ENCODE peak calls at places on chromosomes 2 and 18, in four cellular contexts. I, D, B and K are unnamed samples.

GRCh38 chr18:45566025-45566740 is 49.1 kb upstream of the SLC14A2 start:
- DNase-seq in I (no peak), D (no peak), B (no peak), K (no peak)

GRCh38 chr18:8365006-8365405 is 244.2 kb upstream of the RAB12 start:
- DNase-seq in I (no peak), D (no peak), B (no peak), K (no peak)

GRCh38 chr2:207201416-207201815 is 35.7 kb upstream of the KLF7 start:
- DNase-seq in I (no peak), D (no peak), B (no peak), K (no peak)

GRCh38 chr2:67878743-67879142 is 184.1 kb downstream of the C1D start:
- DNase-seq in I (no peak), D (no peak), B (no peak), K (no peak)

GRCh38 chr2:202016579-202017227 is 17.0 kb upstream of the FZD7 start:
- DNase-seq in I (no peak), D (no peak), B (no peak), K (no peak)

GRCh38 chr2:107545066-107545465 is 281.6 kb upstream of the RGPD4 start:
- DNase-seq in I (no peak), D (no peak), B (no peak), K (no peak)

GRCh38 chr2:10434885-10435419 is 13.2 kb downstream of the ODC1 start:
- DNase-seq in I (no peak), D (peak), B (peak), K (peak)

GRCh38 chr2:188318161-188318749 is 26.6 kb downstream of the GULP1 start:
- DNase-seq in I (no peak), D (no peak), B (no peak), K (no peak)

GRCh38 chr18:11146947-11147345 is 2.4 kb downstream of the PIEZO2 start:
- DNase-seq in I (no peak), D (no peak), B (no peak), K (no peak)

GRCh38 chr2:56613254-56613653 is 429.5 kb downstream of the CCDC85A start:
- DNase-seq in I (no peak), D (no peak), B (no peak), K (no peak)

GRCh38 chr18:40179647-40180175 is 1775.3 kb upstream of the PIK3C3 start:
- DNase-seq in I (no peak), D (no peak), B (no peak), K (no peak)

GRCh38 chr2:223416826-223417610 is 185.1 kb downstream of the SCG2 start:
- DNase-seq in I (no peak), D (no peak), B (no peak), K (no peak)

GRCh38 chr18:32507093-32507492 is 36.4 kb upstream of the GAREM1 start:
- DNase-seq in I (no peak), D (no peak), B (no peak), K (no peak)

GRCh38 chr2:164600763-164601162 is 20.5 kb downstream of the GRB14 start:
- DNase-seq in I (no peak), D (no peak), B (no peak), K (no peak)

GRCh38 chr2:15941970-15942710 is 1.8 kb downstream of the MYCN start:
- DNase-seq in I (no peak), D (no peak), B (no peak), K (peak)

GRCh38 chr2:114922076-114922475 is 479.6 kb downstream of the DPP10 start:
- DNase-seq in I (no peak), D (no peak), B (no peak), K (no peak)

GRCh38 chr18:23706971-23707640 is 17.9 kb downstream of the LAMA3 start:
- DNase-seq in I (no peak), D (no peak), B (no peak), K (no peak)

GRCh38 chr18:13378150-13378549 is 159.6 kb downstream of the LDLRAD4 start:
- DNase-seq in I (no peak), D (no peak), B (no peak), K (no peak)

GRCh38 chr2:153870308-153870707 is 1.4 kb upstream of the GALNT13 start:
- DNase-seq in I (no peak), D (peak), B (no peak), K (peak)

GRCh38 chr2:201777043-201777442 is 3.7 kb downstream of the ALS2 start:
- DNase-seq in I (no peak), D (no peak), B (no peak), K (no peak)

GRCh38 chr2:86033751-86034680 is 71.7 kb downstream of the POLR1A start:
- DNase-seq in I (no peak), D (no peak), B (no peak), K (no peak)

GRCh38 chr2:71536311-71536710 is 83.0 kb downstream of the DYSF start:
- DNase-seq in I (no peak), D (no peak), B (no peak), K (no peak)

GRCh38 chr2:220687231-220687843 is 884.8 kb downstream of the EPHA4 start:
- DNase-seq in I (no peak), D (peak), B (peak), K (peak)

GRCh38 chr18:9101730-9102390 is 639 bp upstream of the NDUFV2 start:
- DNase-seq in I (no peak), D (peak), B (peak), K (peak)

GRCh38 chr2:237726401-237726830 is 72.2 kb upstream of the RBM44 start:
- DNase-seq in I (no peak), D (no peak), B (no peak), K (no peak)

GRCh38 chr2:144042751-144043150 is 477.2 kb downstream of the ZEB2 start:
- DNase-seq in I (no peak), D (no peak), B (no peak), K (no peak)

GRCh38 chr2:65508225-65508624 is 75.8 kb upstream of the SPRED2 start:
- DNase-seq in I (no peak), D (no peak), B (no peak), K (no peak)

GRCh38 chr2:166900700-166901099 is 12.4 kb downstream of the XIRP2 start:
- DNase-seq in I (no peak), D (peak), B (peak), K (peak)

GRCh38 chr2:176283268-176283667 is 14.0 kb downstream of the MTX2 start:
- DNase-seq in I (no peak), D (no peak), B (no peak), K (no peak)

GRCh38 chr2:120847700-120848321 is 112.1 kb downstream of the GLI2 start:
- DNase-seq in I (no peak), D (no peak), B (no peak), K (no peak)

GRCh38 chr2:207184348-207184747 is 18.6 kb upstream of the KLF7 start:
- DNase-seq in I (no peak), D (no peak), B (no peak), K (no peak)

GRCh38 chr2:48227617-48228344 is 302.2 kb upstream of the STON1 start:
- DNase-seq in I (peak), D (no peak), B (no peak), K (no peak)

GRCh38 chr2:9656270-9656766 is 25.5 kb upstream of the YWHAQ start:
- DNase-seq in I (peak), D (peak), B (peak), K (peak)

GRCh38 chr2:174595904-174596397 is 1.7 kb downstream of the WIPF1 start:
- DNase-seq in I (no peak), D (no peak), B (no peak), K (no peak)

GRCh38 chr2:38407111-38407682 is 30.1 kb upstream of the ATL2 start:
- DNase-seq in I (no peak), D (peak), B (no peak), K (no peak)

GRCh38 chr2:14756981-14757657 is 124.6 kb downstream of the LRATD1 start:
- DNase-seq in I (no peak), D (no peak), B (no peak), K (peak)

GRCh38 chr2:210288376-210288775 is 26.6 kb downstream of the MYL1 start:
- DNase-seq in I (no peak), D (no peak), B (no peak), K (no peak)

GRCh38 chr18:10099539-10100140 is 185.8 kb downstream of the VAPA start:
- DNase-seq in I (no peak), D (no peak), B (no peak), K (no peak)

GRCh38 chr2:10331702-10332401 is 29.1 kb downstream of the HPCAL1 start:
- DNase-seq in I (peak), D (no peak), B (peak), K (no peak)

GRCh38 chr2:127670957-127671290 is 4.4 kb downstream of the LIMS2 start:
- DNase-seq in I (no peak), D (peak), B (no peak), K (no peak)

GRCh38 chr2:231189571-231190495 is 8.6 kb upstream of the ARMC9 start:
- DNase-seq in I (no peak), D (no peak), B (no peak), K (no peak)

GRCh38 chr2:231190531-231191197 is 7.8 kb upstream of the ARMC9 start:
- DNase-seq in I (no peak), D (no peak), B (no peak), K (no peak)

GRCh38 chr2:231188506-231189170 is 9.8 kb upstream of the ARMC9 start:
- DNase-seq in I (no peak), D (no peak), B (no peak), K (no peak)

GRCh38 chr2:231187736-231188505 is 10.5 kb upstream of the ARMC9 start:
- DNase-seq in I (no peak), D (peak), B (no peak), K (no peak)

DNA sequence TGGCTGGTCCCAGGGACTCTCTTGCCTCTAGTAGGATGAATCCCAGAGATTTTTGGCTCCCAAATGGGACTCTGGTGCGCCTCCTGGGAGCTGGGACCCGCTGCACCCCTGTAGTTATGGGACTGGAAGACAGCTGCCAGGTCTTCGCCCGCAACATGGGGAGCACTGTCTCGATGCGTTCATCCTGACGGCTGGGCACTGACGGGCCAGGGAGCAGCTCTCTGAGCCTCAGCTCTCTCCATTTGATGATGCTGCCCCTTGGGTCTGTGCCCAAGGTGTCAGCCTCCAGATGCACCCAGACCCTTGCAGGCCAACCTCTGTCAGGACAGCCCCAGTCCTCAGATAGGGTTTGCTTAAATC is 9.3 kb upstream of the ARMC9 start:
- DNase-seq in I (no peak), D (no peak), B (no peak), K (no peak)
- TF ChIP-seq POLR2AphosphoS2 in I (no peak), D (no peak), B (no peak), K (no peak)

GRCh38 chr18:73908323-73908722 is 239.3 kb downstream of the FBXO15 start:
- DNase-seq in I (no peak), D (no peak), B (no peak), K (no peak)
- TF ChIP-seq POLR2AphosphoS2 in I (no peak), D (no peak), B (no peak), K (no peak)

GRCh38 chr2:62561586-62561985 is 55.6 kb upstream of the TMEM17 start:
- DNase-seq in I (no peak), D (no peak), B (no peak), K (no peak)

GRCh38 chr2:62558743-62559142 is 52.7 kb upstream of the TMEM17 start:
- DNase-seq in I (no peak), D (no peak), B (no peak), K (no peak)

GRCh38 chr2:62564380-62565137 is 58.6 kb upstream of the TMEM17 start:
- DNase-seq in I (no peak), D (no peak), B (no peak), K (no peak)

GRCh38 chr2:62556082-62556481 is 50.1 kb upstream of the TMEM17 start:
- DNase-seq in I (no peak), D (no peak), B (no peak), K (no peak)

DNA sequence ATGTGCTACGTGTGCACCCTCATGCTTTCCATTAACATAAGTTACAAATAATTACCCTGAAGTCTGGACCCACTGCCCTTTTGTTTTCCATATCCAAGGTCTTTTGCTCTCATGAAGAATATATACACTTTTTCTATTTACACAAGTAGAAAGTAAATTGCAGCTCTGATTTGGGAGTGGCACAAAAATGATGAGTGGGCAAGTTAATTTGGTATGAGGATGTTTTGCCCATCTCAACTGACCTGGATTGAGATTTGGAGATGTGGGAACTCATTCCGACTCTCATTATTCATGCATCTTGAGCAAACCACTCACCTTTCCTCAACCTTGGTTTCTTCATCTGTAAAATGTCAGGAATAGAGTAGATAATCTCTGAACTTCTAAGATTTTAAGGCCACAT is 53.6 kb upstream of the TMEM17 start:
- DNase-seq in I (no peak), D (no peak), B (no peak), K (no peak)
- TF ChIP-seq POLR2AphosphoS2 in I (no peak), D (no peak), B (no peak), K (no peak)

GRCh38 chr2:235543126-235543750 is 49.4 kb downstream of the AGAP1 start:
- DNase-seq in I (no peak), D (no peak), B (no peak), K (no peak)
- TF ChIP-seq POLR2AphosphoS2 in I (no peak), D (no peak), B (no peak), K (no peak)

GRCh38 chr2:172455121-172455515 is 27.7 kb downstream of the ITGA6 start:
- DNase-seq in I (no peak), D (no peak), B (no peak), K (no peak)
- TF ChIP-seq POLR2AphosphoS2 in I (no peak), D (no peak), B (no peak), K (no peak)

GRCh38 chr18:2180586-2180985 is 390.7 kb downstream of the METTL4 start:
- DNase-seq in I (no peak), D (no peak), B (peak), K (no peak)

GRCh38 chr18:2179498-2180183 is 391.7 kb downstream of the METTL4 start:
- DNase-seq in I (no peak), D (no peak), B (no peak), K (no peak)

GRCh38 chr18:2183432-2183831 is 387.9 kb downstream of the METTL4 start:
- DNase-seq in I (no peak), D (no peak), B (no peak), K (no peak)

GRCh38 chr18:2173464-2173863 is 397.8 kb downstream of the METTL4 start:
- DNase-seq in I (no peak), D (no peak), B (no peak), K (peak)

GRCh38 chr18:2178036-2178435 is 393.3 kb downstream of the METTL4 start:
- DNase-seq in I (no peak), D (no peak), B (no peak), K (no peak)
- TF ChIP-seq POLR2AphosphoS2 in I (no peak), D (no peak), B (no peak), K (no peak)